ENCODE peak calls at places on chromosomes 5 and 9, in ten cellular contexts. G is Calu3, L is AG09309, I is NCI-H2171, R is ELF-1, Y is thyroid gland, F is Kasumi-1, Q is H4, T is Right ventricle myocardium inferior, J is PC-9. U is an unnamed sample.

GRCh38 chr5:172178301-172179031 is 9.6 kb downstream of the STK10 start:
- DNase-seq in G (no peak), L (no peak), I (no peak), R (peak; percentile 36), Y (no peak), F (peak; percentile 50), Q (no peak), T (no peak), J (no peak), U (no peak)

GRCh38 chr5:72109625-72110024 is 2.4 kb downstream of the MAP1B start:
- DNase-seq in G (no peak), L (no peak), I (no peak), R (peak; percentile 39), Y (no peak), F (no peak), Q (peak; percentile 23), T (no peak), J (no peak), U (no peak)

GRCh38 chr5:56326116-56326515 is 93.0 kb upstream of the ANKRD55 start:
- DNase-seq in G (no peak), L (no peak), I (no peak), R (no peak), Y (no peak), F (peak; percentile 23), Q (no peak), T (no peak), J (no peak), U (no peak)

GRCh38 chr5:50401337-50401736 is 39.8 kb downstream of the EMB start:
- DNase-seq in G (no peak), L (no peak), I (no peak), R (no peak), Y (no peak), F (no peak), Q (no peak), T (no peak), J (no peak), U (no peak)

GRCh38 chr9:90970603-90971002 is 169.0 kb downstream of the SYK start:
- DNase-seq in G (no peak), L (no peak), I (no peak), R (no peak), Y (no peak), F (no peak), Q (no peak), T (no peak), J (no peak), U (no peak)

GRCh38 chr5:138603521-138603920 is 28.3 kb upstream of the HSPA9 start:
- DNase-seq in G (no peak), L (no peak), I (no peak), R (no peak), Y (peak; percentile 8), F (no peak), Q (no peak), T (no peak), J (no peak), U (no peak)

GRCh38 chr5:143887302-143887638 is 75.3 kb downstream of the HMHB1 start:
- DNase-seq in G (peak; percentile 30), L (peak; percentile 51), I (peak; percentile 58), R (no peak), Y (peak; percentile 97), F (peak; percentile 14), Q (peak; percentile 71), T (peak; percentile 71), J (peak; percentile 11), U (peak; percentile 78)

GRCh38 chr5:125037020-125037419 is 290.6 kb upstream of the ZNF608 start:
- DNase-seq in G (no peak), L (no peak), I (no peak), R (no peak), Y (no peak), F (no peak), Q (no peak), T (no peak), J (no peak), U (no peak)

GRCh38 chr5:132459983-132460834 is 30.4 kb downstream of the IRF1 start:
- DNase-seq in G (no peak), L (no peak), I (no peak), R (peak; percentile 39), Y (no peak), F (peak; percentile 86), Q (peak; percentile 71), T (peak; percentile 86), J (no peak), U (no peak)

GRCh38 chr9:69471433-69471832 is 146.4 kb downstream of the ENTREP1 start:
- DNase-seq in G (no peak), L (no peak), I (no peak), R (no peak), Y (no peak), F (no peak), Q (no peak), T (no peak), J (no peak), U (no peak)

GRCh38 chr9:129143461-129143927 is 32.3 kb downstream of the PTPA start:
- DNase-seq in G (no peak), L (no peak), I (no peak), R (peak; percentile 85), Y (peak; percentile 85), F (no peak), Q (peak; percentile 50), T (peak; percentile 86), J (no peak), U (peak; percentile 94)

GRCh38 chr5:140725799-140726471 is 25.7 kb downstream of the ZMAT2 start:
- DNase-seq in G (peak; percentile 89), L (peak; percentile 79), I (no peak), R (peak; percentile 95), Y (peak; percentile 64), F (no peak), Q (peak; percentile 92), T (no peak), J (peak; percentile 87), U (peak; percentile 79)

GRCh38 chr5:71744009-71744792 is 25.1 kb downstream of the CARTPT start:
- DNase-seq in G (peak; percentile 76), L (no peak), I (no peak), R (no peak), Y (peak; percentile 35), F (no peak), Q (no peak), T (no peak), J (no peak), U (no peak)

GRCh38 chr9:33437898-33438297 is 9.5 kb downstream of the AQP3 start:
- DNase-seq in G (no peak), L (no peak), I (no peak), R (no peak), Y (no peak), F (peak; percentile 57), Q (no peak), T (no peak), J (no peak), U (no peak)

GRCh38 chr9:15572200-15572599 is 19.4 kb downstream of the CCDC171 start:
- DNase-seq in G (no peak), L (no peak), I (peak; percentile 29), R (no peak), Y (no peak), F (no peak), Q (no peak), T (no peak), J (no peak), U (no peak)

GRCh38 chr5:125481506-125482455 is 735.3 kb upstream of the ZNF608 start:
- DNase-seq in G (no peak), L (no peak), I (no peak), R (no peak), Y (no peak), F (no peak), Q (no peak), T (no peak), J (no peak), U (no peak)

GRCh38 chr9:75488714-75489100 is 400.4 kb downstream of the OSTF1 start:
- DNase-seq in G (no peak), L (no peak), I (no peak), R (no peak), Y (no peak), F (no peak), Q (no peak), T (peak; percentile 45), J (no peak), U (no peak)